ENCODE peak calls at places on chromosomes 5 and 9, in six cellular contexts. S is endothelial cell of umbilical vein, N is H1, I is A549, X is lower leg skin, R is tibial nerve. B is an unnamed sample.

GRCh38 chr5:92580814-92581213 is 1000.2 kb downstream of the NR2F1-AS1 start:
- DNase-seq in S (no peak), N (no peak), I (no peak), X (no peak), R (no peak), B (no peak)

GRCh38 chr9:17810728-17811634 is 232.1 kb downstream of the SH3GL2 start:
- DNase-seq in S (peak), N (no peak), I (peak), X (peak), R (peak), B (peak)

GRCh38 chr5:167573274-167574127 is 717.9 kb upstream of the WWC1 start:
- DNase-seq in S (no peak), N (peak), I (no peak), X (no peak), R (no peak), B (peak)

GRCh38 chr9:123445981-123446610 is 90.1 kb downstream of the CRB2 start:
- DNase-seq in S (no peak), N (no peak), I (no peak), X (no peak), R (no peak), B (no peak)

GRCh38 chr9:71936066-71936465 is 24.6 kb downstream of the C9orf85 start:
- DNase-seq in S (no peak), N (no peak), I (no peak), X (no peak), R (no peak), B (no peak)

GRCh38 chr5:58117491-58117890 is 342.4 kb downstream of the PLK2 start:
- DNase-seq in S (no peak), N (no peak), I (no peak), X (no peak), R (no peak), B (no peak)

GRCh38 chr5:33233013-33233463 is 207.7 kb upstream of the TARS1 start:
- DNase-seq in S (no peak), N (no peak), I (no peak), X (no peak), R (no peak), B (no peak)

GRCh38 chr5:156473271-156473935 is 146.4 kb downstream of the SGCD start:
- DNase-seq in S (no peak), N (no peak), I (no peak), X (no peak), R (no peak), B (no peak)

GRCh38 chr9:3696368-3696767 is 170.6 kb upstream of the RFX3 start:
- DNase-seq in S (no peak), N (peak), I (no peak), X (no peak), R (no peak), B (no peak)

GRCh38 chr5:65113766-65114165 is 345.0 kb downstream of the CWC27 start:
- DNase-seq in S (no peak), N (no peak), I (no peak), X (no peak), R (no peak), B (no peak)

GRCh38 chr9:111362526-111362925 is 32.5 kb upstream of the OR2K2 start:
- DNase-seq in S (no peak), N (no peak), I (no peak), X (no peak), R (no peak), B (no peak)

GRCh38 chr9:125472926-125473701 is 211.5 kb downstream of the GAPVD1 start:
- DNase-seq in S (peak), N (no peak), I (no peak), X (no peak), R (no peak), B (peak)

GRCh38 chr9:73684601-73685000 is 532.9 kb downstream of the ANXA1 start:
- DNase-seq in S (no peak), N (no peak), I (no peak), X (no peak), R (no peak), B (no peak)

GRCh38 chr5:79962580-79963222 is 28.4 kb downstream of the MTX3 start:
- DNase-seq in S (no peak), N (no peak), I (no peak), X (no peak), R (no peak), B (no peak)

GRCh38 chr9:107624216-107624948 is 134.8 kb upstream of the KLF4 start:
- DNase-seq in S (no peak), N (no peak), I (peak), X (no peak), R (no peak), B (no peak)

GRCh38 chr5:54007822-54008777 is 302.3 kb downstream of the ARL15 start:
- DNase-seq in S (no peak), N (no peak), I (peak), X (peak), R (no peak), B (no peak)

GRCh38 chr5:148688787-148689186 is 34.5 kb upstream of the HTR4 start:
- DNase-seq in S (no peak), N (no peak), I (no peak), X (no peak), R (no peak), B (no peak)

GRCh38 chr5:139569276-139569955 is 8.3 kb downstream of the UBE2D2 start:
- DNase-seq in S (no peak), N (no peak), I (no peak), X (no peak), R (no peak), B (no peak)

GRCh38 chr9:5025416-5025815 is 40.3 kb downstream of the JAK2 start:
- DNase-seq in S (peak), N (no peak), I (no peak), X (peak), R (no peak), B (no peak)

GRCh38 chr5:178529080-178529479 is 61.1 kb downstream of the COL23A1 start:
- DNase-seq in S (no peak), N (no peak), I (no peak), X (no peak), R (no peak), B (no peak)

GRCh38 chr9:114737118-114737517 is 55.1 kb upstream of the TEX48 start:
- DNase-seq in S (no peak), N (no peak), I (no peak), X (no peak), R (no peak), B (no peak)

GRCh38 chr5:74251106-74252032 is 389.2 kb downstream of the ENC1 start:
- DNase-seq in S (peak), N (no peak), I (no peak), X (peak), R (no peak), B (no peak)

GRCh38 chr5:159640376-159640775 is 275.9 kb upstream of the ADRA1B start:
- DNase-seq in S (no peak), N (no peak), I (no peak), X (no peak), R (no peak), B (no peak)

GRCh38 chr9:7780261-7780988 is 19.2 kb downstream of the DMAC1 start:
- DNase-seq in S (no peak), N (no peak), I (no peak), X (no peak), R (no peak), B (no peak)

GRCh38 chr9:77803423-77803822 is 155.3 kb upstream of the GNA14 start:
- DNase-seq in S (peak), N (no peak), I (no peak), X (no peak), R (no peak), B (no peak)

GRCh38 chr5:159441441-159441840 is 111.2 kb upstream of the IL12B start:
- DNase-seq in S (no peak), N (peak), I (peak), X (no peak), R (no peak), B (peak)

GRCh38 chr5:133229931-133230664 is 178.3 kb downstream of the HSPA4 start:
- DNase-seq in S (no peak), N (no peak), I (no peak), X (no peak), R (no peak), B (no peak)

GRCh38 chr9:20292002-20292401 is 330.3 kb downstream of the MLLT3 start:
- DNase-seq in S (peak), N (no peak), I (peak), X (no peak), R (no peak), B (peak)

GRCh38 chr5:40106847-40107246 is 572.9 kb upstream of the PTGER4 start:
- DNase-seq in S (no peak), N (no peak), I (no peak), X (no peak), R (no peak), B (no peak)

GRCh38 chr9:129640086-129640870 is 1.7 kb downstream of the ASB6 start:
- DNase-seq in S (no peak), N (no peak), I (no peak), X (no peak), R (no peak), B (peak)

GRCh38 chr5:56737002-56737621 is 78.2 kb upstream of the MAP3K1 start:
- DNase-seq in S (peak), N (no peak), I (no peak), X (no peak), R (no peak), B (no peak)

GRCh38 chr9:297795-298119 is 83.1 kb downstream of the DOCK8 start:
- DNase-seq in S (no peak), N (no peak), I (no peak), X (no peak), R (no peak), B (no peak)

GRCh38 chr5:41686191-41686590 is 175.8 kb upstream of the PLCXD3 start:
- DNase-seq in S (no peak), N (no peak), I (no peak), X (no peak), R (no peak), B (no peak)

GRCh38 chr9:84354035-84354434 is 13.5 kb upstream of the SLC28A3 start:
- DNase-seq in S (no peak), N (no peak), I (no peak), X (no peak), R (no peak), B (no peak)

GRCh38 chr9:7150153-7150890 is 392.5 kb downstream of the KDM4C start:
- DNase-seq in S (no peak), N (no peak), I (no peak), X (no peak), R (no peak), B (no peak)

GRCh38 chr9:9108641-9109040 is 1309.1 kb upstream of the DMAC1 start:
- DNase-seq in S (no peak), N (peak), I (no peak), X (no peak), R (no peak), B (no peak)

GRCh38 chr5:81855576-81855975 is 104.7 kb upstream of the SSBP2 start:
- DNase-seq in S (no peak), N (no peak), I (no peak), X (no peak), R (no peak), B (no peak)

GRCh38 chr5:81854915-81855314 is 104.0 kb upstream of the SSBP2 start:
- DNase-seq in S (no peak), N (no peak), I (no peak), X (no peak), R (no peak), B (no peak)

GRCh38 chr5:81853005-81853357 is 102.1 kb upstream of the SSBP2 start:
- DNase-seq in S (no peak), N (no peak), I (no peak), X (no peak), R (no peak), B (no peak)

GRCh38 chr5:81852277-81853004 is 101.5 kb upstream of the SSBP2 start:
- DNase-seq in S (peak), N (no peak), I (no peak), X (peak), R (no peak), B (peak)

GRCh38 chr5:81854485-81854884 is 103.6 kb upstream of the SSBP2 start:
- DNase-seq in S (no peak), N (no peak), I (no peak), X (no peak), R (no peak), B (no peak)
- TF ChIP-seq CTCF in S (no peak), N (peak), I (peak), X (no peak), R (peak), B (no peak)

DNA sequence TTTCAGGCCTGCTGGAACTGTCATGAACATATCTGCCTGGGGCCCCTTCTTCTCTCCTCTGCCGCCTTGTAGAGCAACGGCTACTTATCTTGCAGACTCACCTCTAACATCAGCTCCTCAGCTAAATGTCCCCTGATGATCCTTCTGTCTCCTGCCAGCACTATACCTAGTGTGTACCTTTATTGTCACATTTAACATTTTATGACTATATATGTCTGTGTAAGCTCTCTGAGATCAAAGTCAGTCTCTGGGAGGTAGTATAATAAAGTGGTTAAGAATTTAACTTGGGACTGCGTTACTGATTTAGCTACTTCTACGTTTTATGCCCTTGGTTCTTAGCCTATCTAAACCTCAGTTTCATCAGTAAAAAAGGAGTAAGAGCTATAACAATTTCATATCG is 2.2 kb downstream of the TMED7 start:
- DNase-seq in S (no peak), N (no peak), I (no peak), X (no peak), R (no peak), B (no peak)
- H3K4me3 ChIP-seq in S (peak), N (peak), I (no peak), X (no peak), R (no peak), B (no peak)

GRCh38 chr9:131013771-131014676 is 5.0 kb downstream of the LAMC3 start:
- DNase-seq in S (no peak), N (no peak), I (no peak), X (no peak), R (no peak), B (peak)

GRCh38 chr9:131011274-131012022 is 2.5 kb downstream of the LAMC3 start:
- DNase-seq in S (no peak), N (no peak), I (no peak), X (no peak), R (no peak), B (peak)

GRCh38 chr9:131013015-131013755 is 4.2 kb downstream of the LAMC3 start:
- DNase-seq in S (no peak), N (no peak), I (no peak), X (no peak), R (no peak), B (no peak)

GRCh38 chr9:131012023-131012334 is 3.0 kb downstream of the LAMC3 start:
- DNase-seq in S (no peak), N (no peak), I (no peak), X (no peak), R (no peak), B (no peak)

GRCh38 chr9:131012396-131012917 is 3.5 kb downstream of the LAMC3 start:
- DNase-seq in S (no peak), N (no peak), I (no peak), X (no peak), R (no peak), B (peak)
- TF ChIP-seq POLR2A in S (no peak), N (no peak), I (no peak), X (no peak), R (no peak), B (no peak)

GRCh38 chr5:123455640-123456039 is 32.4 kb upstream of the CEP120 start:
- DNase-seq in S (no peak), N (no peak), I (no peak), X (no peak), R (no peak), B (no peak)
- TF ChIP-seq CTCF in S (no peak), N (no peak), I (no peak), X (no peak), R (no peak), B (no peak)

GRCh38 chr9:91208837-91209236 is 152.9 kb downstream of the AUH start:
- DNase-seq in S (no peak), N (no peak), I (no peak), X (no peak), R (no peak), B (no peak)

GRCh38 chr9:91207889-91208651 is 153.6 kb downstream of the AUH start:
- DNase-seq in S (peak), N (no peak), I (no peak), X (no peak), R (no peak), B (no peak)

GRCh38 chr9:91211414-91211813 is 150.3 kb downstream of the AUH start:
- DNase-seq in S (no peak), N (no peak), I (no peak), X (no peak), R (no peak), B (no peak)

GRCh38 chr9:91210318-91210717 is 151.4 kb downstream of the AUH start:
- DNase-seq in S (no peak), N (no peak), I (no peak), X (no peak), R (no peak), B (no peak)

DNA sequence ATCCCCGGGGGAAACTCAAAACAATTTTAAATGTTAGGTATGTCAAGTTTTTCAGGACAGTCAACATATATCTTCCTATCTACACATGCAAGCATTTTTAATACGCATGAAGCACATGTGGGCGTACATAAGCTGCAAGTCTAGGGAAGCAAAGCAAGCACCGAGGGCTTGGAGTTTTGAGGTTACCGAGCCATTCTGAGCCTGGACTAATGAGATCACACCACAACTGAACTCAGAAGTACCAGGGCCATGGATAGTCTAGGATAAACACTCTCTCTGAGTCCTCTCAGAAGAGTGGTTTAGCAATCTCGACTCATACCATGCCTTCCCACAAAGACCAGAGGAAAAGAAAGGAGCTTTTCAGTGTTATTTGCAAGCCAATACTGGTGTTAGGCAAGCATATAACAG is 154.2 kb downstream of the AUH start:
- DNase-seq in S (no peak), N (no peak), I (no peak), X (no peak), R (no peak), B (no peak)
- H3K4me3 ChIP-seq in S (no peak), N (no peak), I (no peak), X (no peak), R (no peak), B (no peak)

GRCh38 chr5:180291943-180292831 is at the start of gene MAPK9:
- DNase-seq in S (peak), N (no peak), I (peak), X (peak), R (peak), B (peak)
- TF ChIP-seq POLR2A in S (peak), N (peak), I (peak), X (no peak), R (no peak), B (peak)

GRCh38 chr9:134175808-134176598 is 11.6 kb upstream of the RNU6ATAC start:
- DNase-seq in S (no peak), N (no peak), I (no peak), X (no peak), R (no peak), B (peak)
- TF ChIP-seq CTCF in S (no peak), N (peak), I (no peak), X (no peak), R (peak), B (no peak)

GRCh38 chr5:1495525-1495897 is 28.2 kb downstream of the LPCAT1 start:
- DNase-seq in S (no peak), N (no peak), I (no peak), X (no peak), R (no peak), B (no peak)

GRCh38 chr5:1492757-1493156 is 31.0 kb downstream of the LPCAT1 start:
- DNase-seq in S (no peak), N (no peak), I (no peak), X (no peak), R (no peak), B (no peak)

GRCh38 chr5:1493413-1493812 is 30.3 kb downstream of the LPCAT1 start:
- DNase-seq in S (no peak), N (no peak), I (no peak), X (no peak), R (no peak), B (no peak)

GRCh38 chr5:1494780-1495524 is 28.8 kb downstream of the LPCAT1 start:
- DNase-seq in S (no peak), N (no peak), I (no peak), X (peak), R (no peak), B (peak)

GRCh38 chr5:1493941-1494340 is 29.8 kb downstream of the LPCAT1 start:
- DNase-seq in S (no peak), N (no peak), I (no peak), X (no peak), R (no peak), B (no peak)
- H3K4me3 ChIP-seq in S (no peak), N (no peak), I (no peak), X (no peak), R (no peak), B (no peak)

DNA sequence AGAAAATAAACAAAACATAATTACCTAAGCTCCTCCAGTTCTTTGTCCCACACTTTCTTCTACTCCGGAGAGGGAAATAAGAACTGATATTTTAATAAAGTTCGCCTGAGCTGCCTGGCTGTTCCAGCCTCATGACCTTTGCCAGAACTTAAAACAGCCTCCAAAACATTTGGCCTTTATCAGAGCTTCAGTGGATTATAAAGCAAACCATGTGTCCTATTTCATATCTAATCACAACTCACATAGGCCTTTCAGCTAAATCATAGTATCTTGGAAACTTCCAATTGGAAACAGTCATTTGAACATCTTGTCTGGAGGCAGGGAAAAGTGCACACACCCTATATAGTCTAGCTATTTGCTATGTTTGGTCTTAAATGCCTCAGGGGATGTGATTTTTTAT is 45.9 kb upstream of the FREM1 start:
- DNase-seq in S (no peak), N (no peak), I (no peak), X (no peak), R (no peak), B (no peak)
- TF ChIP-seq POLR2A in S (no peak), N (no peak), I (no peak), X (no peak), R (no peak), B (no peak)